ENCODE peak calls at places on chromosomes 3 and 15, in ten cellular contexts. R, H, L, Q, Z, V, D, J, A and F are unnamed samples.

GRCh38 chr3:56468184-56469106 is at the start of gene ERC2:
- ATAC-seq in H (peak), D (peak), J (peak), V (peak), A (peak), Z (peak), R (no peak), Q (no peak), L (peak), F (no peak)

GRCh38 chr3:159807137-159808028 is 181.3 kb upstream of the IL12A start:
- ATAC-seq in A (no peak), D (no peak), Z (no peak), Q (no peak), V (no peak), L (peak), J (no peak), H (no peak), R (no peak), F (no peak)

GRCh38 chr3:47227678-47228077 is 54.9 kb downstream of the KIF9 start:
- ATAC-seq in V (no peak), Q (no peak), L (peak), Z (no peak), R (no peak), H (no peak), A (no peak), D (peak), J (no peak), F (no peak)

GRCh38 chr15:40702077-40702476 is 7.1 kb downstream of the RAD51 start:
- ATAC-seq in R (no peak), D (no peak), H (no peak), L (no peak), A (no peak), J (no peak), Z (no peak), Q (no peak), V (no peak), F (no peak)

GRCh38 chr15:23912191-23912590 is 225.1 kb upstream of the NDN start:
- ATAC-seq in H (no peak), A (no peak), J (no peak), D (no peak), R (no peak), V (peak), L (no peak), Q (no peak), Z (no peak), F (no peak)

GRCh38 chr3:101066776-101067175 is 73.6 kb upstream of the ABI3BP start:
- ATAC-seq in V (no peak), A (no peak), D (peak), Z (no peak), L (no peak), R (no peak), Q (no peak), J (no peak), H (no peak), F (no peak)

GRCh38 chr3:57012847-57013246 is 47.6 kb upstream of the SPATA12 start:
- ATAC-seq in D (no peak), R (no peak), L (no peak), Q (no peak), J (no peak), Z (no peak), V (no peak), A (no peak), H (no peak), F (no peak)

GRCh38 chr3:169152319-169152718 is 511.2 kb downstream of the MECOM start:
- ATAC-seq in A (no peak), V (no peak), H (no peak), J (no peak), Q (no peak), R (no peak), L (no peak), Z (no peak), D (no peak), F (no peak)

GRCh38 chr3:45832691-45833090 is 9.2 kb downstream of the LZTFL1 start:
- ATAC-seq in R (no peak), J (peak), L (no peak), Z (peak), H (no peak), Q (peak), A (no peak), V (no peak), D (no peak), F (no peak)